ENCODE peak calls at places on chromosomes 2 and 18, in four cellular contexts. A, Y, U and T are unnamed samples. For H3K27me3, the result is how much of the 10 kb centered on the place peaks cover.

GRCh38 chr2:218962859-218963492 is 3.5 kb downstream of the CDK5R2 start:
- DNase-seq in A (peak), Y (no peak), U (no peak), T (peak)

GRCh38 chr2:109098251-109098920 is 30.6 kb upstream of the SH3RF3 start:
- DNase-seq in Y (no peak), A (no peak), U (no peak), T (no peak)

GRCh38 chr18:80037869-80038630 is 3.8 kb downstream of the RBFA start:
- DNase-seq in A (no peak), U (no peak), Y (no peak), T (no peak)

GRCh38 chr2:100145893-100146753 is 3.7 kb upstream of the AFF3 start:
- DNase-seq in U (no peak), Y (no peak), A (no peak), T (no peak)

GRCh38 chr2:226985227-226985946 is 149.5 kb downstream of the RHBDD1 start:
- DNase-seq in Y (peak), A (peak), U (peak), T (no peak)

GRCh38 chr18:31723998-31724711 is 36.5 kb downstream of the SLC25A52 start:
- DNase-seq in Y (no peak), A (no peak), U (no peak), T (peak)

GRCh38 chr2:207688597-207688996 is 22.8 kb upstream of the CCNYL1 start:
- DNase-seq in A (no peak), U (no peak), Y (no peak), T (no peak)

GRCh38 chr2:206881708-206882335 is 57.5 kb upstream of the CPO start:
- DNase-seq in Y (no peak), U (no peak), A (no peak), T (no peak)

GRCh38 chr2:230957756-230958391 is 32.8 kb upstream of the GPR55 start:
- DNase-seq in A (no peak), U (no peak), Y (no peak), T (no peak)

GRCh38 chr2:30963184-30963583 is 155.9 kb upstream of the CAPN13 start:
- DNase-seq in Y (no peak), U (no peak), A (no peak), T (no peak)

GRCh38 chr2:224520064-224520463 is 65.1 kb downstream of the CUL3 start:
- DNase-seq in A (no peak), U (peak), Y (no peak), T (no peak)

GRCh38 chr2:113117594-113118262 is 9.7 kb upstream of the IL1RN start:
- DNase-seq in U (peak), A (no peak), Y (peak), T (no peak)

GRCh38 chr2:108591163-108591562 is 56.9 kb downstream of the LIMS1 start:
- DNase-seq in U (no peak), Y (no peak), A (no peak), T (no peak)

GRCh38 chr2:133720429-133720828 is 152.2 kb upstream of the NCKAP5 start:
- DNase-seq in U (no peak), A (no peak), Y (no peak), T (no peak)

GRCh38 chr2:121387591-121388325 is 102.8 kb upstream of the TFCP2L1 start:
- DNase-seq in U (no peak), A (no peak), Y (no peak), T (no peak)

GRCh38 chr2:10072656-10073480 is 7.3 kb downstream of the CYS1 start:
- DNase-seq in A (peak), Y (peak), U (peak), T (peak)

GRCh38 chr2:99066602-99067001 is 74.9 kb upstream of the C2orf15 start:
- DNase-seq in Y (peak), U (peak), A (peak), T (no peak)

GRCh38 chr2:212548459-212548815 is 9.8 kb upstream of the ERBB4 start:
- DNase-seq in U (no peak), A (no peak), Y (no peak), T (no peak)

GRCh38 chr2:187493877-187494568 is 46.0 kb upstream of the CALCRL start:
- DNase-seq in U (no peak), A (no peak), Y (no peak), T (no peak)

GRCh38 chr18:79439201-79440023 is 43.7 kb downstream of the NFATC1 start:
- DNase-seq in A (no peak), U (no peak), Y (no peak), T (no peak)

GRCh38 chr2:142875642-142876041 is 1.8 kb upstream of the KYNU start:
- DNase-seq in Y (no peak), U (no peak), A (no peak), T (no peak)

GRCh38 chr2:97996679-97997078 is 931 bp upstream of the TMEM131 start:
- DNase-seq in A (no peak), Y (no peak), U (no peak), T (no peak)

GRCh38 chr18:8808001-8808400 is 102.6 kb downstream of the MTCL1 start:
- DNase-seq in A (no peak), Y (no peak), U (no peak), T (no peak)

GRCh38 chr2:133204461-133204860 is 363.8 kb downstream of the NCKAP5 start:
- DNase-seq in U (no peak), Y (no peak), A (no peak), T (no peak)

GRCh38 chr2:88754585-88755305 is 63.3 kb downstream of the RPIA start:
- DNase-seq in Y (no peak), A (no peak), U (no peak), T (no peak)

GRCh38 chr2:112708968-112709367 is 11.9 kb upstream of the NT5DC4 start:
- DNase-seq in Y (no peak), A (no peak), U (no peak), T (no peak)

GRCh38 chr2:26172189-26172865 is 561 bp upstream of the GAREM2 start:
- DNase-seq in A (peak), Y (no peak), U (no peak), T (no peak)

GRCh38 chr2:237637429-237638135 is 10.2 kb downstream of the LRRFIP1 start:
- DNase-seq in Y (no peak), A (no peak), U (no peak), T (no peak)

GRCh38 chr2:44975571-44976450 is 33.4 kb downstream of the SIX2 start:
- DNase-seq in A (no peak), Y (no peak), U (no peak), T (no peak)
- H3K27me3 ChIP-seq in A (under half), Y (under half), U (under half), T (half or more)

GRCh38 chr2:85231952-85232351 is 95.8 kb downstream of the TGOLN2 start:
- DNase-seq in Y (no peak), U (no peak), A (no peak), T (no peak)
- H3K4me3 ChIP-seq in Y (no peak), U (no peak), A (no peak), T (no peak)

GRCh38 chr18:11655605-11655932 is 33.5 kb upstream of the GNAL start:
- DNase-seq in U (no peak), A (no peak), Y (no peak), T (no peak)
- H3K27me3 ChIP-seq in U (under half), A (under half), Y (half or more), T (half or more)

GRCh38 chr18:75244336-75244735 is 33.7 kb downstream of the TSHZ1 start:
- DNase-seq in U (no peak), Y (no peak), A (no peak), T (no peak)
- H3K4me3 ChIP-seq in U (no peak), Y (no peak), A (no peak), T (no peak)

GRCh38 chr2:39547811-39548719 is 111.0 kb upstream of the MAP4K3 start:
- DNase-seq in U (no peak), Y (peak), A (no peak), T (no peak)

GRCh38 chr2:39550701-39551285 is 113.7 kb upstream of the MAP4K3 start:
- DNase-seq in U (no peak), Y (peak), A (no peak), T (no peak)

GRCh38 chr2:39549718-39550464 is 112.8 kb upstream of the MAP4K3 start:
- DNase-seq in U (no peak), Y (no peak), A (no peak), T (no peak)

GRCh38 chr2:39546937-39547336 is 109.9 kb upstream of the MAP4K3 start:
- DNase-seq in A (no peak), U (no peak), Y (peak), T (no peak)

DNA sequence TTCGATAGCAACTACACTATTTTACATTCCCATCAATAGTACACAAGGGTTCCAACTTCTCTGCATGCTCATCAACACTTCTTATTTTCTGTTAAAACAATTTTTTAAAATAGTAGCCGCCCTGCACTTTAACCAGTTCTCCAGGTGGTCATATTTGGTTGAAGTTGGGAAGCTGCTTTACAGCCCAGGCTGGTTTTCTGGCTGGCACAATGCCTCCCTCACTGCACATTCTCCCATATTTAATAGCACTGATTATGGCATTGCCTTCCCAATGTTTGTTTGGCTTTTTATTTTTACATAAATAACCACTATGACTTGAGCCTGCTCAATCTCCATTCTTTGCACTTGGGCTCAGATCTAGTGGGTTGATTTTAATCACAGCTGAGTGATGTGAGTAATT is 111.9 kb upstream of the MAP4K3 start:
- DNase-seq in A (no peak), Y (no peak), U (no peak), T (no peak)
- H3K27me3 ChIP-seq in A (under half), Y (under half), U (under half), T (under half)

GRCh38 chr2:63057249-63058148 is 6.9 kb downstream of the OTX1 start:
- DNase-seq in A (peak), U (no peak), Y (no peak), T (no peak)

GRCh38 chr2:63059434-63060078 is 8.9 kb downstream of the OTX1 start:
- DNase-seq in Y (no peak), A (no peak), U (no peak), T (no peak)

GRCh38 chr2:63058742-63059433 is 8.3 kb downstream of the OTX1 start:
- DNase-seq in A (peak), Y (no peak), U (no peak), T (no peak)

GRCh38 chr2:63056309-63057065 is 5.9 kb downstream of the OTX1 start:
- DNase-seq in Y (no peak), U (no peak), A (peak), T (peak)

DNA sequence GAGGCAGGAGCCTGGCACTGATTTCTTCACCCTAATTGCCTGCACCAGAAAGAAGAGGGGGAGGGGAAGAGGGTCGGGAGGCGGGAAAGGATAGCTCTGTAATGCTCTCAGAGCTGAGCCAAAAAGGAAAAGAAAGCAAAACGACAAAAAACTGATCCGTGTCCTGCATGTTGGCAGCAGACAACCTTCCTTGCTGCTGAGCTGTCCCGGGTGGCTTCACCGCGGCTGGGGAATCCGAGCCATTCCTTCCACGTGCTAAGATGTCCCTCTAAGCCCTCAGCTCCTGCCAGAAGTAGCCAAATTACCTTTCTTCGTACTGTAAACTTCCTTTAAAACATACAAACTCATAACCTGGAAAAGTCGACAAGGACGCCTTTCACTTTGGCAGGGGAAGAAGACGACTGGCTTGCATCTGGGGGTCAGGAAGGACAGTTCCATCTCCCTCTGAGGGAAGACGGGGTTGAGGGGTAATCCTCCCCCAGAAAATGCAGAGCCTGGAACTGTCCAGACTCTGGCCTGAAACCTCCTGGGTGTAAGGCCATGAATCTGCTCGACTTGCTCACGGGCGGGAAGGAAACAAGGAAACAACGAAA is 7.6 kb downstream of the OTX1 start:
- DNase-seq in Y (no peak), A (peak), U (no peak), T (no peak)
- H3K4me3 ChIP-seq in Y (no peak), A (peak), U (no peak), T (peak)

GRCh38 chr2:127401757-127402695 is 14.3 kb upstream of the MAP3K2 start:
- DNase-seq in U (no peak), Y (peak), A (no peak), T (no peak)

GRCh38 chr2:127400897-127401756 is 13.4 kb upstream of the MAP3K2 start:
- DNase-seq in A (no peak), Y (peak), U (no peak), T (no peak)

GRCh38 chr2:127404466-127405251 is 13.6 kb upstream of the PROC start:
- DNase-seq in Y (no peak), A (no peak), U (no peak), T (no peak)

GRCh38 chr2:127405252-127405605 is 13.0 kb upstream of the PROC start:
- DNase-seq in Y (no peak), A (no peak), U (no peak), T (no peak)

GRCh38 chr2:127403460-127403859 is 14.8 kb upstream of the PROC start:
- DNase-seq in A (no peak), Y (no peak), U (no peak), T (no peak)
- H3K27me3 ChIP-seq in A (under half), Y (under half), U (under half), T (under half)